ENCODE peak calls at places on chromosomes 6 and 20, in five cellular contexts. T, P, S, E and J are unnamed samples.

GRCh38 chr20:20829694-20830093 is 117.2 kb upstream of the RALGAPA2 start:
- DNase-seq in T (no peak), P (no peak), S (no peak), E (no peak), J (no peak)

GRCh38 chr6:111663692-111664564 is 58.2 kb upstream of the TRAF3IP2 start:
- DNase-seq in T (no peak), P (peak; percentile 25), S (peak; percentile 30), E (no peak), J (no peak)

GRCh38 chr6:43454290-43455033 is 886 bp downstream of the DLK2 start:
- DNase-seq in T (peak; percentile 79), P (peak; percentile 90), S (peak; percentile 76), E (peak; percentile 75), J (peak; percentile 90)

GRCh38 chr6:155040946-155041345 is 45.8 kb downstream of the TIAM2 start:
- DNase-seq in T (peak; percentile 34), P (no peak), S (no peak), E (no peak), J (no peak)

GRCh38 chr6:87444362-87444761 is 28.4 kb upstream of the SLC35A1 start:
- DNase-seq in T (no peak), P (no peak), S (no peak), E (no peak), J (no peak)

GRCh38 chr20:56391596-56392281 is at the start of gene AURKA:
- DNase-seq in T (no peak), P (no peak), S (no peak), E (no peak), J (no peak)

GRCh38 chr20:21104921-21105320 is 1.2 kb downstream of the LINC00237 start:
- DNase-seq in T (no peak), P (no peak), S (no peak), E (no peak), J (no peak)

GRCh38 chr20:57129303-57129702 is 137.1 kb downstream of the BMP7 start:
- DNase-seq in T (no peak), P (no peak), S (no peak), E (no peak), J (no peak)

GRCh38 chr6:125989631-125990030 is 3.3 kb downstream of the TRMT11 start:
- DNase-seq in T (no peak), P (no peak), S (no peak), E (no peak), J (no peak)

GRCh38 chr6:38646166-38646565 is 6.4 kb upstream of the BTBD9 start:
- DNase-seq in T (no peak), P (no peak), S (no peak), E (no peak), J (no peak)

GRCh38 chr20:52405417-52405816 is 213.8 kb upstream of the ZFP64 start:
- DNase-seq in T (no peak), P (no peak), S (no peak), E (no peak), J (no peak)

GRCh38 chr20:50017576-50018248 is 34.9 kb downstream of the SNAI1 start:
- DNase-seq in T (no peak), P (no peak), S (no peak), E (no peak), J (no peak)

GRCh38 chr20:52937701-52938100 is 34.5 kb upstream of the TSHZ2 start:
- DNase-seq in T (no peak), P (no peak), S (no peak), E (no peak), J (no peak)

GRCh38 chr6:39228111-39228971 is 934 bp downstream of the KCNK5 start:
- DNase-seq in T (no peak), P (no peak), S (no peak), E (no peak), J (no peak)

GRCh38 chr6:33720998-33721397 is 9.5 kb upstream of the UQCC2 start:
- DNase-seq in T (no peak), P (no peak), S (no peak), E (no peak), J (no peak)

GRCh38 chr6:47086051-47086770 is 44.1 kb upstream of the ADGRF1 start:
- DNase-seq in T (no peak), P (no peak), S (no peak), E (no peak), J (no peak)

GRCh38 chr6:55260181-55260580 is 67.1 kb upstream of the GFRAL start:
- DNase-seq in T (no peak), P (no peak), S (no peak), E (no peak), J (no peak)

GRCh38 chr6:83215131-83216047 is 22.2 kb downstream of the RWDD2A start:
- DNase-seq in T (peak; percentile 38), P (peak; percentile 41), S (peak; percentile 45), E (no peak), J (no peak)

GRCh38 chr20:6940052-6940451 is 172.6 kb downstream of the BMP2 start:
- DNase-seq in T (no peak), P (peak; percentile 10), S (no peak), E (no peak), J (peak; percentile 2)

GRCh38 chr6:46510656-46511055 is 19.4 kb upstream of the RCAN2 start:
- DNase-seq in T (no peak), P (no peak), S (peak; percentile 30), E (no peak), J (no peak)

GRCh38 chr6:47168176-47168575 is 126.0 kb upstream of the ADGRF1 start:
- DNase-seq in T (no peak), P (no peak), S (no peak), E (no peak), J (peak; percentile 72)

GRCh38 chr20:43949741-43950618 is 35.3 kb downstream of the TOX2 start:
- DNase-seq in T (no peak), P (peak; percentile 17), S (no peak), E (peak; percentile 60), J (no peak)

GRCh38 chr20:258963-259362 is 1.4 kb downstream of the DEFB132 start:
- DNase-seq in T (no peak), P (peak; percentile 18), S (no peak), E (no peak), J (no peak)

GRCh38 chr20:2204021-2204420 is 91.8 kb upstream of the TGM3 start:
- DNase-seq in T (no peak), P (no peak), S (no peak), E (no peak), J (no peak)

GRCh38 chr6:70669133-70669532 is 1.4 kb downstream of the SMAP1 start:
- DNase-seq in T (no peak), P (no peak), S (no peak), E (no peak), J (no peak)

GRCh38 chr6:70668499-70668812 is 773 bp downstream of the SMAP1 start:
- DNase-seq in T (no peak), P (no peak), S (no peak), E (no peak), J (peak; percentile 56)

GRCh38 chr6:70667256-70667710 is 400 bp upstream of the SMAP1 start:
- DNase-seq in T (no peak), P (no peak), S (no peak), E (no peak), J (no peak)

GRCh38 chr6:70666726-70667125 is 957 bp upstream of the SMAP1 start:
- DNase-seq in T (no peak), P (no peak), S (no peak), E (no peak), J (no peak)

GRCh38 chr6:70667711-70668498 is at the start of gene SMAP1:
- DNase-seq in T (peak; percentile 86), P (peak; percentile 99), S (peak; percentile 93), E (peak; percentile 88), J (peak; percentile 90)
- TF ChIP-seq POLR2A in T (no peak), P (peak; percentile 76), S (peak; percentile 67), E (no peak), J (peak; percentile 64)

GRCh38 chr6:135498178-135498841 is 770 bp upstream of the AHI1 start:
- DNase-seq in T (peak; percentile 78), P (peak; percentile 68), S (peak; percentile 65), E (no peak), J (peak; percentile 7)
- TF ChIP-seq POLR2A in T (no peak), P (peak; percentile 75), S (peak; percentile 11), E (no peak), J (peak; percentile 46)

GRCh38 chr6:11317885-11318771 is 85.7 kb upstream of the NEDD9 start:
- DNase-seq in T (peak; percentile 89), P (no peak), S (peak; percentile 30), E (no peak), J (peak; percentile 62)

GRCh38 chr6:11315743-11316437 is 83.4 kb upstream of the NEDD9 start:
- DNase-seq in T (peak; percentile 62), P (no peak), S (no peak), E (no peak), J (no peak)

GRCh38 chr6:11322252-11322885 is 89.9 kb upstream of the NEDD9 start:
- DNase-seq in T (no peak), P (no peak), S (no peak), E (no peak), J (no peak)

GRCh38 chr6:11320914-11321549 is 88.6 kb upstream of the NEDD9 start:
- DNase-seq in T (no peak), P (no peak), S (no peak), E (no peak), J (no peak)

DNA sequence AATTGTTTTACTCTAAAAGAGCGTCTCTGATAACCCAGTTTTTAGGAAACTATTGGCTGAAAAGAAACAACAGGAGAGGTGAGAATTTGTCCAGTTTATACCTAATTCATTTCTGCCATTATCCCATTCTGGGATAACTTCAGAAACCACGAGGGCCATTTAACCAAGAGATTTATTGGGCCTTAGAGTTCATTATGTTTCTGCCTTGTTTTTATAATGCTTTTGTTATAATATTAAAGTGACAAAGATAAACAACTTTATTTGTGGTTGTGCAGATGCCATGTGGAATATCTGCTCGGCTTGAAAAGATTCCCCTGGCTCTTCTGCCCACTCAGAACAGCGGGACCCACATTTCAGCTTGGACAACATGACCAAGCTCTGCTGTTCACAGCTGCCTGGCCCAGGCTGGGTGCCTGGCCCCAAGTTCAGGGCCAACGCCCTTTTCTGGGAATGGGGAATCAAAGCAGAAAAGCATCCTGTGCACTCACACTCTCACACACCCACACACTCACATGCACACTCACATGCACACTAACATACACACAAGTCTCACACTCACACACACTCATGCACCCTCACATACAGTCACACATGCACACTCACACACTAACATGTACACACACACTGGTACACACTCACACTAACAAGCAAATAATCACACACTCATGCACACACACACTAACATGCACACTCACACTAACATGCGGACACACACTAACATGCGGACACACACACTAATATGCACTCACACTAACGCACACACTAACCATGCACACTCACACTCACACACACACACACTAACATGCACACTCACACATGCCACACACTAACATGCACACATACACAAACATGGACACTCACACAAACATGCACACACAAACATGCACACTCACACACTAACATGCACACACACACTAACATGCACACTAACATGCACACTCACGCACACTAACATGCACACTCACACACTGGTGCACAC is 86.7 kb upstream of the NEDD9 start:
- DNase-seq in T (no peak), P (no peak), S (no peak), E (no peak), J (no peak)
- TF ChIP-seq POLR2A in T (no peak), P (no peak), S (no peak), E (no peak), J (no peak)

GRCh38 chr6:158815915-158816314 is 3.3 kb downstream of the EZR start:
- DNase-seq in T (no peak), P (no peak), S (no peak), E (no peak), J (no peak)

GRCh38 chr6:158812611-158813010 is 6.6 kb downstream of the EZR start:
- DNase-seq in T (no peak), P (no peak), S (no peak), E (no peak), J (no peak)

GRCh38 chr6:158810149-158811095 is 8.7 kb downstream of the EZR start:
- DNase-seq in T (no peak), P (no peak), S (no peak), E (no peak), J (no peak)

GRCh38 chr6:158815379-158815724 is 3.8 kb downstream of the EZR start:
- DNase-seq in T (no peak), P (no peak), S (no peak), E (no peak), J (no peak)

GRCh38 chr6:158813032-158813431 is 6.1 kb downstream of the EZR start:
- DNase-seq in T (no peak), P (no peak), S (no peak), E (no peak), J (no peak)
- TF ChIP-seq POLR2A in T (no peak), P (peak; percentile 52), S (no peak), E (peak; percentile 63), J (no peak)